ENCODE peak calls at places on chromosomes 12 and 14, in six cellular contexts. C, V, M, W, P and D are unnamed samples.
A peak's percentile ranks its signal among the peaks of the same experiment; 100 is the strongest.

GRCh38 chr14:83342590-83342989 is 1808.9 kb upstream of the SEL1L start:
- DNase-seq in W (no peak), P (no peak), M (no peak), C (no peak), V (no peak), D (no peak)

GRCh38 chr14:94582199-94582750 is 1.0 kb downstream of the SERPINA5 start:
- DNase-seq in P (no peak), W (no peak), C (no peak), V (no peak), M (no peak), D (no peak)

GRCh38 chr12:112236786-112237185 is 111.4 kb downstream of the TRAFD1 start:
- DNase-seq in M (no peak), W (no peak), C (no peak), P (no peak), V (no peak), D (no peak)

GRCh38 chr14:56590535-56590951 is 10.9 kb downstream of the TMEM260 start:
- DNase-seq in V (no peak), M (no peak), W (no peak), C (no peak), P (peak; percentile 29), D (no peak)

GRCh38 chr12:105092336-105092735 is 8.1 kb upstream of the ALDH1L2 start:
- DNase-seq in M (peak; percentile 64), P (no peak), C (no peak), W (no peak), V (no peak), D (peak; percentile 95)

GRCh38 chr14:45838597-45838996 is 585.6 kb upstream of the MIS18BP1 start:
- DNase-seq in M (no peak), V (no peak), W (peak; percentile 11), C (no peak), P (no peak), D (peak; percentile 18)

GRCh38 chr14:23727566-23728335 is 91.6 kb downstream of the DHRS2 start:
- DNase-seq in W (no peak), C (peak; percentile 54), P (peak; percentile 58), M (no peak), V (peak; percentile 56), D (peak; percentile 41)

GRCh38 chr14:95127531-95127911 is 29.8 kb downstream of the DICER1 start:
- DNase-seq in W (no peak), M (no peak), V (no peak), C (no peak), P (no peak), D (no peak)

GRCh38 chr12:105041186-105041585 is 43.1 kb downstream of the ALDH1L2 start:
- DNase-seq in V (no peak), M (no peak), P (no peak), W (no peak), C (no peak), D (no peak)

GRCh38 chr12:54159549-54159948 is 29.2 kb downstream of the SMUG1 start:
- DNase-seq in C (no peak), P (no peak), V (no peak), M (no peak), W (no peak), D (no peak)

GRCh38 chr12:70590051-70590450 is 47.2 kb downstream of the PTPRB start:
- DNase-seq in V (peak; percentile 62), W (no peak), C (peak; percentile 69), M (peak; percentile 81), P (peak; percentile 65), D (peak; percentile 58)

GRCh38 chr12:75998292-75999063 is 33.1 kb downstream of the PHLDA1 start:
- DNase-seq in M (no peak), W (no peak), V (no peak), C (no peak), P (no peak), D (no peak)

GRCh38 chr14:51616724-51617409 is 34.8 kb upstream of the FRMD6 start:
- DNase-seq in M (no peak), P (no peak), V (peak; percentile 62), W (no peak), C (no peak), D (peak; percentile 67)

GRCh38 chr12:14691560-14691959 is 4.8 kb downstream of the GUCY2C start:
- DNase-seq in V (no peak), C (no peak), M (no peak), P (no peak), W (no peak), D (no peak)

GRCh38 chr12:6608592-6609311 is 1.6 kb upstream of the CHD4 start:
- DNase-seq in C (no peak), V (no peak), P (no peak), M (no peak), W (no peak), D (no peak)

GRCh38 chr12:119868992-119869391 is 8.1 kb downstream of the CIT start:
- DNase-seq in C (no peak), P (no peak), W (no peak), M (no peak), V (no peak), D (no peak)

GRCh38 chr14:57657487-57657886 is 163.8 kb upstream of the CCDC198 start:
- DNase-seq in C (no peak), M (no peak), V (no peak), P (no peak), W (no peak), D (no peak)

GRCh38 chr12:124278389-124279101 is 16.3 kb upstream of the RFLNA start:
- DNase-seq in P (no peak), C (no peak), M (no peak), W (no peak), V (no peak), D (no peak)

GRCh38 chr12:91877461-91878230 is 268.0 kb downstream of the BTG1 start:
- DNase-seq in C (no peak), M (no peak), V (no peak), P (no peak), W (no peak), D (no peak)

GRCh38 chr14:102346645-102347044 is 16.0 kb downstream of the CINP start:
- DNase-seq in V (no peak), M (no peak), W (no peak), P (no peak), C (no peak), D (no peak)

GRCh38 chr14:100038065-100038464 is 27.2 kb upstream of the EVL start:
- DNase-seq in V (no peak), C (no peak), P (no peak), M (no peak), W (no peak), D (peak; percentile 51)

GRCh38 chr14:20436363-20436755 is 393 bp upstream of the KLHL33 start:
- DNase-seq in M (no peak), P (no peak), V (no peak), C (no peak), W (no peak), D (no peak)

GRCh38 chr12:71045781-71046180 is 112.0 kb downstream of the TSPAN8 start:
- DNase-seq in P (no peak), W (no peak), V (no peak), M (no peak), C (no peak), D (no peak)

DNA sequence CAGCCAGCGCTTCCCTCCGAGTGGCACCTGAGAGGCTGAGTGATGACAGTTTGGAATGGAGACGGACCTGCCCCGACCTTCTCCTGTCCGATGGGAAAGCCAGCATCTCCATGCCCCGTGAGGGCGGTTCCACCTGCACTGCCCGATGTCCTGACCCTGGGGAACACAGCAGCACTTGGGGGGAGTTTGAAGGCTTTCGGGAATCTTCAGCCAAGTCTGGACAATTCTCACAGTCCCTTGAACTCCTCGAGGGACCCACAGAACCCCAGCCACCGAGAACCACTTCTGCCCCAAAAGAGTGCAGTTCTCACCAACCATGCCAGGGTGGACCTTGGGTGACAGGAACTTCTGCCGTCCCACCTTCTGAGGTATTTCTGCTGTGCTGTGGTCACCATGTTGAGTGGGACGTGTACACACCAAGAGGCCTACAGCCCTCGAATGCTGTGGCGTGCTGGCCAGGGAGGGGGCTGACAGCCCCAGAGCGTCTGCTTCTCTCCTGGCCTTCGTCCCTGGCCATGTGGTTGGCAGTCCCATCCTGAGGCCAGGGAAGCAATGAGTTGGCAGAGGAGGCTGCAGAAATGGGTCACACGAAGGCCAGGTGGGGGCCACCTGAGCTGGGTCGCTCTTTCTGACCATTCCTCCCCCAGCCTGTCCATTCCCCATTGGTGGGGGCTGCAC is 1.0 kb downstream of the CLBA1 start:
- DNase-seq in M (no peak), C (no peak), V (no peak), P (no peak), W (no peak), D (no peak)
- TF ChIP-seq JUND in M (no peak), C (no peak), V (no peak), P (no peak), W (no peak), D (no peak)

DNA sequence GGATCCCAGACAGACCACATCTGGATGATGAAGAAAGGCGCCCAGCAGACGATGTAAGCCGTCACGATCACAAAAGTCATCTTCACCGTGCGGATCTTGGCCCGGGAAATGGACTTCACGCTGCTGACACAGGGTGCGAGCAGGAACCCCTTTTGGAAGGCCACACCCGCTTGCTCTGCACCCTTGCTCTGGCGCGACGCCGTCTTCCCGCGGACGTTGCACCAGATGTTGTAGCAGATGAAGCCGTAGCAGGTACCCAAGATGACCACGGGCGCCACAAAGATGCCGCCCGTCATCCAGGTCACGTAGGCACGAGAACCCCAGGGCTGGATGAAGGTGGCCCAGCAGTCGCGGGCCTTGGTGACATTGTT is 1.1 kb downstream of the AVPR1A start:
- DNase-seq in W (no peak), C (no peak), V (no peak), M (no peak), P (peak; percentile 3), D (no peak)
- TF ChIP-seq JUND in W (no peak), C (no peak), V (no peak), M (no peak), P (no peak), D (no peak)

DNA sequence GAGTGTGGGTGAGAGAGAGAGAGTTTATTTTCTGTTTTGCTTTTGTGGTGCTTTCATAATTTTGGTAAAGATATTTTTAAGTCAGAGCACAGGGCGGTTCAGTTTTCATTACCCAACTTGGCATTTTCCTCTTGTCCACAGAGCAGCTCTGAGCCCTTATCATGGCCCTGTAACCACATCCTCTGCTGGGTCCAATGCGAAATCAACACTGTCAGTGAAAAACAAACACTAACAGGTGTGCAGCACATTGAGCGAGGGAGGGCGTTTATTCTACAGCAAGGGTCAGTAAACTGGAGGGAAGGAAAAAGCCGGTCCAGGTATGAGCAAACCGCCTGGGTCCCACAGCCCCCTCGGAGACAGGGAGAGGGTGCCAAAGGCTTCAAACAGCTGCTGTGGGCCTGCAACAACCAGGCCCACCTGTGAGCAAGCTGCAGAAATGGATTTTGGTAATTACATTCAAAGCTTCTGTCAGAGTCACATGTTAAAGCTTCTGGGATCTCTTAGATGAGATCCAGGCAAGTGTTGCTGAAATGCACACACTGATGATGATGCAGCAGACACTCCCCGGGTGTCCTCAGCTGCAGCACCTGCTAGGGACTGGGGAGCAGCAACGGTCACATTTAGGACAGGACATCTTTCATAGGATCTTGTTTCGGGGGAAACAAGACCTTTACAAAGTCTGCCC is 132.7 kb upstream of the DYRK2 start:
- DNase-seq in P (no peak), W (peak; percentile 51), M (no peak), V (no peak), C (no peak), D (no peak)
- TF ChIP-seq JUND in P (no peak), W (no peak), M (no peak), V (no peak), C (no peak), D (no peak)

DNA sequence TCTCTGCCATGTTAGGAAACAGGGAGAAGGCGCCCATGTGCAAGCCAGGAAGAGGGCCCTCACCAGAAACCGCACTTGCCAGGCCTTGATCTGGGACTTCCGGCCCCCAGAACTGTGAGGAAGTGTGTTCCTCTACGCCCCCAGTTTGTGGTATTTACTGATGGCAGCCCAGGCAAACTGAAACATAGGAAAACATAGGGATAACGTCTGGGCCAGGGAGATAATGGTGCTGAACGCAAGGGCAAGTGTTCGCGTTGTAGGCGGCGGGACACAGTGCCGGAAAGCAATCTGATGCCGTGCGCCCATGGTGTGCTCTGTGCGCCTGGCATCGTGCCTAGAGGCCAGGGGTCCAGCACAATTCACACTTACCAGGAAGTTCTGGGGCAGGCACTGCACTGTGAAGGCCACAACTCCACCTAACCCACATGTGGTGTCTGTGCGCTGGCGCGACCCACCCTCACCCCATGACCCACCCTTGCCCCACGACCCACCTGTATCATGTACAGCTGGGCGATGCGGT is 53.6 kb downstream of the ARL6IP4 start:
- DNase-seq in C (peak; percentile 66), W (no peak), P (no peak), V (no peak), M (no peak), D (no peak)
- TF ChIP-seq JUND in C (no peak), W (no peak), P (no peak), V (no peak), M (no peak), D (no peak)